ENCODE peak calls at places on chromosome 14, in nine cellular contexts. One of them, this sample, is unnamed.

GRCh38 chr14:80202888-80203562 is 8.3 kb downstream of the DIO2 start:
- DNase-seq in amniotic stem cell: no peak
- DNase-seq in GM13976: peak
- DNase-seq in left colon: no peak
- DNase-seq in colonic mucosa: peak
- DNase-seq in G401: no peak
- DNase-seq in heart right ventricle: no peak
- DNase-seq in effector memory CD8-positive, alpha-beta T cell: no peak
- DNase-seq in T-cell: no peak
- DNase-seq in this sample: peak

GRCh38 chr14:49918709-49919108 is 25.8 kb downstream of the ARF6 start:
- DNase-seq in amniotic stem cell: no peak
- DNase-seq in GM13976: no peak
- DNase-seq in left colon: no peak
- DNase-seq in colonic mucosa: no peak
- DNase-seq in G401: no peak
- DNase-seq in heart right ventricle: no peak
- DNase-seq in effector memory CD8-positive, alpha-beta T cell: no peak
- DNase-seq in T-cell: no peak
- DNase-seq in this sample: no peak

GRCh38 chr14:71141701-71142374 is 234.6 kb downstream of the PCNX1 start:
- DNase-seq in amniotic stem cell: no peak
- DNase-seq in GM13976: no peak
- DNase-seq in left colon: no peak
- DNase-seq in colonic mucosa: no peak
- DNase-seq in G401: no peak
- DNase-seq in heart right ventricle: no peak
- DNase-seq in effector memory CD8-positive, alpha-beta T cell: no peak
- DNase-seq in T-cell: no peak
- DNase-seq in this sample: no peak

GRCh38 chr14:105485720-105486332 is 860 bp upstream of the CRIP1 start:
- DNase-seq in amniotic stem cell: no peak
- DNase-seq in GM13976: peak
- DNase-seq in left colon: no peak
- DNase-seq in colonic mucosa: peak
- DNase-seq in G401: no peak
- DNase-seq in heart right ventricle: peak
- DNase-seq in effector memory CD8-positive, alpha-beta T cell: peak
- DNase-seq in T-cell: peak
- DNase-seq in this sample: no peak

GRCh38 chr14:50599700-50600444 is 39.9 kb downstream of the ATL1 start:
- DNase-seq in amniotic stem cell: peak
- DNase-seq in GM13976: peak
- DNase-seq in left colon: no peak
- DNase-seq in colonic mucosa: no peak
- DNase-seq in G401: peak
- DNase-seq in heart right ventricle: no peak
- DNase-seq in effector memory CD8-positive, alpha-beta T cell: no peak
- DNase-seq in T-cell: no peak
- DNase-seq in this sample: no peak

GRCh38 chr14:22159968-22160367 is 429.1 kb downstream of the DAD1 start:
- DNase-seq in amniotic stem cell: no peak
- DNase-seq in GM13976: no peak
- DNase-seq in left colon: no peak
- DNase-seq in colonic mucosa: peak
- DNase-seq in G401: no peak
- DNase-seq in heart right ventricle: no peak
- DNase-seq in effector memory CD8-positive, alpha-beta T cell: no peak
- DNase-seq in T-cell: no peak
- DNase-seq in this sample: no peak

GRCh38 chr14:105500036-105500725 is 9.1 kb downstream of the TEDC1 start:
- DNase-seq in amniotic stem cell: no peak
- DNase-seq in GM13976: no peak
- DNase-seq in left colon: no peak
- DNase-seq in colonic mucosa: no peak
- DNase-seq in G401: no peak
- DNase-seq in heart right ventricle: no peak
- DNase-seq in effector memory CD8-positive, alpha-beta T cell: no peak
- DNase-seq in T-cell: no peak
- DNase-seq in this sample: no peak

GRCh38 chr14:51527073-51527472 is 124.6 kb upstream of the FRMD6 start:
- DNase-seq in amniotic stem cell: no peak
- DNase-seq in GM13976: no peak
- DNase-seq in left colon: no peak
- DNase-seq in colonic mucosa: no peak
- DNase-seq in G401: no peak
- DNase-seq in heart right ventricle: no peak
- DNase-seq in effector memory CD8-positive, alpha-beta T cell: no peak
- DNase-seq in T-cell: no peak
- DNase-seq in this sample: no peak

GRCh38 chr14:83958359-83958758 is 1571.6 kb upstream of the FLRT2 start:
- DNase-seq in amniotic stem cell: no peak
- DNase-seq in GM13976: no peak
- DNase-seq in left colon: no peak
- DNase-seq in colonic mucosa: no peak
- DNase-seq in G401: no peak
- DNase-seq in heart right ventricle: no peak
- DNase-seq in effector memory CD8-positive, alpha-beta T cell: no peak
- DNase-seq in T-cell: no peak
- DNase-seq in this sample: no peak

GRCh38 chr14:71551291-71551955 is 380.8 kb upstream of the RGS6 start:
- DNase-seq in amniotic stem cell: peak
- DNase-seq in GM13976: no peak
- DNase-seq in left colon: no peak
- DNase-seq in colonic mucosa: no peak
- DNase-seq in G401: peak
- DNase-seq in heart right ventricle: no peak
- DNase-seq in effector memory CD8-positive, alpha-beta T cell: no peak
- DNase-seq in T-cell: no peak
- DNase-seq in this sample: no peak

GRCh38 chr14:31510222-31510621 is 22.4 kb upstream of the GPR33 start:
- DNase-seq in amniotic stem cell: no peak
- DNase-seq in GM13976: peak
- DNase-seq in left colon: no peak
- DNase-seq in colonic mucosa: no peak
- DNase-seq in G401: peak
- DNase-seq in heart right ventricle: no peak
- DNase-seq in effector memory CD8-positive, alpha-beta T cell: no peak
- DNase-seq in T-cell: no peak
- DNase-seq in this sample: no peak

GRCh38 chr14:28709571-28710305 is 56.8 kb upstream of the FOXG1 start:
- DNase-seq in amniotic stem cell: no peak
- DNase-seq in GM13976: no peak
- DNase-seq in left colon: no peak
- DNase-seq in colonic mucosa: no peak
- DNase-seq in G401: no peak
- DNase-seq in heart right ventricle: no peak
- DNase-seq in effector memory CD8-positive, alpha-beta T cell: no peak
- DNase-seq in T-cell: no peak
- DNase-seq in this sample: no peak

GRCh38 chr14:96579358-96579757 is 77.2 kb downstream of the PAPOLA start:
- DNase-seq in amniotic stem cell: no peak
- DNase-seq in GM13976: no peak
- DNase-seq in left colon: no peak
- DNase-seq in colonic mucosa: no peak
- DNase-seq in G401: no peak
- DNase-seq in heart right ventricle: no peak
- DNase-seq in effector memory CD8-positive, alpha-beta T cell: no peak
- DNase-seq in T-cell: no peak
- DNase-seq in this sample: no peak

GRCh38 chr14:104091061-104091926 is 5.8 kb downstream of the ASPG start:
- DNase-seq in amniotic stem cell: no peak
- DNase-seq in GM13976: no peak
- DNase-seq in left colon: peak
- DNase-seq in colonic mucosa: peak
- DNase-seq in G401: no peak
- DNase-seq in heart right ventricle: peak
- DNase-seq in effector memory CD8-positive, alpha-beta T cell: no peak
- DNase-seq in T-cell: no peak
- DNase-seq in this sample: no peak

GRCh38 chr14:94904636-94905035 is 134.7 kb upstream of the GSC start:
- DNase-seq in amniotic stem cell: peak
- DNase-seq in GM13976: no peak
- DNase-seq in left colon: no peak
- DNase-seq in colonic mucosa: no peak
- DNase-seq in G401: no peak
- DNase-seq in heart right ventricle: no peak
- DNase-seq in effector memory CD8-positive, alpha-beta T cell: no peak
- DNase-seq in T-cell: no peak
- DNase-seq in this sample: no peak

GRCh38 chr14:63266106-63266505 is 52.6 kb downstream of the GPHB5 start:
- DNase-seq in amniotic stem cell: no peak
- DNase-seq in GM13976: no peak
- DNase-seq in left colon: no peak
- DNase-seq in colonic mucosa: no peak
- DNase-seq in G401: no peak
- DNase-seq in heart right ventricle: no peak
- DNase-seq in effector memory CD8-positive, alpha-beta T cell: no peak
- DNase-seq in T-cell: no peak
- DNase-seq in this sample: no peak

GRCh38 chr14:54175298-54175942 is 218.8 kb upstream of the BMP4 start:
- DNase-seq in amniotic stem cell: peak
- DNase-seq in GM13976: peak
- DNase-seq in left colon: peak
- DNase-seq in colonic mucosa: peak
- DNase-seq in G401: peak
- DNase-seq in heart right ventricle: no peak
- DNase-seq in effector memory CD8-positive, alpha-beta T cell: peak
- DNase-seq in T-cell: no peak
- DNase-seq in this sample: peak

GRCh38 chr14:89473569-89473968 is 56.5 kb upstream of the FOXN3 start:
- DNase-seq in amniotic stem cell: no peak
- DNase-seq in GM13976: no peak
- DNase-seq in left colon: no peak
- DNase-seq in colonic mucosa: no peak
- DNase-seq in G401: no peak
- DNase-seq in heart right ventricle: no peak
- DNase-seq in effector memory CD8-positive, alpha-beta T cell: no peak
- DNase-seq in T-cell: no peak
- DNase-seq in this sample: no peak

GRCh38 chr14:35807131-35807961 is 1.7 kb downstream of the RALGAPA1 start:
- DNase-seq in amniotic stem cell: no peak
- DNase-seq in GM13976: no peak
- DNase-seq in left colon: no peak
- DNase-seq in colonic mucosa: no peak
- DNase-seq in G401: no peak
- DNase-seq in heart right ventricle: no peak
- DNase-seq in effector memory CD8-positive, alpha-beta T cell: no peak
- DNase-seq in T-cell: no peak
- DNase-seq in this sample: no peak

GRCh38 chr14:87494010-87494409 is 499.0 kb downstream of the GALC start:
- DNase-seq in amniotic stem cell: no peak
- DNase-seq in GM13976: no peak
- DNase-seq in left colon: no peak
- DNase-seq in colonic mucosa: no peak
- DNase-seq in G401: no peak
- DNase-seq in heart right ventricle: no peak
- DNase-seq in effector memory CD8-positive, alpha-beta T cell: no peak
- DNase-seq in T-cell: no peak
- DNase-seq in this sample: no peak

GRCh38 chr14:49623941-49624806 is 3.6 kb downstream of the MGAT2 start:
- DNase-seq in amniotic stem cell: no peak
- DNase-seq in GM13976: peak
- DNase-seq in left colon: no peak
- DNase-seq in colonic mucosa: peak
- DNase-seq in G401: no peak
- DNase-seq in heart right ventricle: no peak
- DNase-seq in effector memory CD8-positive, alpha-beta T cell: no peak
- DNase-seq in T-cell: no peak
- DNase-seq in this sample: no peak

GRCh38 chr14:100108840-100109593 is 43.8 kb downstream of the EVL start:
- DNase-seq in amniotic stem cell: no peak
- DNase-seq in GM13976: no peak
- DNase-seq in left colon: no peak
- DNase-seq in colonic mucosa: no peak
- DNase-seq in G401: no peak
- DNase-seq in heart right ventricle: no peak
- DNase-seq in effector memory CD8-positive, alpha-beta T cell: no peak
- DNase-seq in T-cell: no peak
- DNase-seq in this sample: no peak

GRCh38 chr14:61505815-61506809 is 184.7 kb downstream of the PRKCH start:
- DNase-seq in amniotic stem cell: no peak
- DNase-seq in GM13976: no peak
- DNase-seq in left colon: no peak
- DNase-seq in colonic mucosa: no peak
- DNase-seq in G401: peak
- DNase-seq in heart right ventricle: no peak
- DNase-seq in effector memory CD8-positive, alpha-beta T cell: no peak
- DNase-seq in T-cell: no peak
- DNase-seq in this sample: no peak

GRCh38 chr14:91244501-91244901 is at the start of gene GPR68:
- DNase-seq in amniotic stem cell: no peak
- DNase-seq in GM13976: no peak
- DNase-seq in left colon: peak
- DNase-seq in colonic mucosa: peak
- DNase-seq in G401: peak
- DNase-seq in heart right ventricle: peak
- DNase-seq in effector memory CD8-positive, alpha-beta T cell: peak
- DNase-seq in T-cell: no peak
- DNase-seq in this sample: peak

GRCh38 chr14:35565896-35566464 is 32.0 kb downstream of the INSM2 start:
- DNase-seq in amniotic stem cell: no peak
- DNase-seq in GM13976: no peak
- DNase-seq in left colon: no peak
- DNase-seq in colonic mucosa: no peak
- DNase-seq in G401: no peak
- DNase-seq in heart right ventricle: no peak
- DNase-seq in effector memory CD8-positive, alpha-beta T cell: no peak
- DNase-seq in T-cell: no peak
- DNase-seq in this sample: no peak

GRCh38 chr14:100381386-100382105 is 58.4 kb downstream of the SLC25A47 start:
- DNase-seq in amniotic stem cell: no peak
- DNase-seq in GM13976: no peak
- DNase-seq in left colon: no peak
- DNase-seq in colonic mucosa: no peak
- DNase-seq in G401: no peak
- DNase-seq in heart right ventricle: no peak
- DNase-seq in effector memory CD8-positive, alpha-beta T cell: no peak
- DNase-seq in T-cell: no peak
- DNase-seq in this sample: no peak